ENCODE peak calls at places on chromosomes 12 and 14, in six cellular contexts. E is RWPE2; R is PC-3; L is heart right ventricle; D is cardiac muscle cell; G is CD8-positive, alpha-beta memory T cell. F is an unnamed sample.
A peak's percentile ranks its signal among the peaks of the same experiment; 100 is the strongest.

GRCh38 chr12:14689996-14690395 is 6.4 kb downstream of the GUCY2C start:
- DNase-seq in G (no peak), D (no peak), L (no peak), R (no peak), E (no peak), F (no peak)

GRCh38 chr12:26319511-26319910 is 124.1 kb downstream of the SSPN start:
- DNase-seq in E (peak; percentile 37), L (no peak), G (no peak), D (no peak), R (peak; percentile 77), F (no peak)

GRCh38 chr12:46133751-46134150 is 135.1 kb downstream of the SLC38A1 start:
- DNase-seq in E (no peak), G (no peak), D (no peak), L (no peak), R (no peak), F (no peak)

GRCh38 chr14:76305474-76305826 is 70.5 kb upstream of the ESRRB start:
- DNase-seq in G (no peak), E (no peak), R (no peak), D (no peak), L (no peak), F (no peak)

GRCh38 chr14:39763402-39763890 is 331.2 kb upstream of the FBXO33 start:
- DNase-seq in R (no peak), L (no peak), G (no peak), E (no peak), D (no peak), F (no peak)

GRCh38 chr14:86035882-86036281 is 505.9 kb downstream of the FLRT2 start:
- DNase-seq in L (no peak), E (no peak), D (peak; percentile 38), R (peak; percentile 34), G (no peak), F (no peak)

GRCh38 chr12:3686463-3686862 is 66.4 kb downstream of the CRACR2A start:
- DNase-seq in E (no peak), G (no peak), L (no peak), R (no peak), D (no peak), F (no peak)

GRCh38 chr12:359091-359490 is 30.0 kb downstream of the KDM5A start:
- DNase-seq in L (no peak), R (no peak), D (no peak), G (no peak), E (no peak), F (no peak)

GRCh38 chr12:62724947-62725447 is 210.0 kb downstream of the PPM1H start:
- DNase-seq in L (no peak), D (peak; percentile 14), E (peak; percentile 82), R (peak; percentile 98), G (no peak), F (no peak)

GRCh38 chr12:81329088-81329487 is 251.2 kb downstream of the ACSS3 start:
- DNase-seq in R (peak; percentile 7), E (no peak), D (no peak), G (no peak), L (no peak), F (no peak)

GRCh38 chr12:13851828-13852227 is 129.6 kb downstream of the GRIN2B start:
- DNase-seq in G (no peak), D (peak; percentile 30), L (no peak), E (no peak), R (no peak), F (no peak)

GRCh38 chr14:29144598-29144997 is 378.0 kb downstream of the FOXG1 start:
- DNase-seq in L (no peak), E (no peak), D (no peak), R (peak; percentile 66), G (no peak), F (no peak)

GRCh38 chr12:94152292-94153083 is 4.1 kb downstream of the PLXNC1 start:
- DNase-seq in G (no peak), R (peak; percentile 15), E (no peak), D (no peak), L (no peak), F (no peak)

GRCh38 chr12:53328043-53328435 is 6.6 kb upstream of the AAAS start:
- DNase-seq in D (no peak), R (no peak), L (no peak), G (no peak), E (no peak), F (no peak)

GRCh38 chr12:53324779-53325538 is 3.5 kb upstream of the AAAS start:
- DNase-seq in G (peak; percentile 78), L (peak; percentile 95), E (peak; percentile 90), D (peak; percentile 96), R (peak; percentile 89), F (peak; percentile 90)

GRCh38 chr12:53326460-53327185 is 5.2 kb upstream of the AAAS start:
- DNase-seq in G (no peak), E (no peak), R (no peak), L (no peak), D (no peak), F (no peak)

GRCh38 chr12:53325539-53326061 is 4.2 kb upstream of the AAAS start:
- DNase-seq in E (no peak), G (no peak), L (peak; percentile 49), D (peak; percentile 37), R (no peak), F (peak; percentile 60)

DNA sequence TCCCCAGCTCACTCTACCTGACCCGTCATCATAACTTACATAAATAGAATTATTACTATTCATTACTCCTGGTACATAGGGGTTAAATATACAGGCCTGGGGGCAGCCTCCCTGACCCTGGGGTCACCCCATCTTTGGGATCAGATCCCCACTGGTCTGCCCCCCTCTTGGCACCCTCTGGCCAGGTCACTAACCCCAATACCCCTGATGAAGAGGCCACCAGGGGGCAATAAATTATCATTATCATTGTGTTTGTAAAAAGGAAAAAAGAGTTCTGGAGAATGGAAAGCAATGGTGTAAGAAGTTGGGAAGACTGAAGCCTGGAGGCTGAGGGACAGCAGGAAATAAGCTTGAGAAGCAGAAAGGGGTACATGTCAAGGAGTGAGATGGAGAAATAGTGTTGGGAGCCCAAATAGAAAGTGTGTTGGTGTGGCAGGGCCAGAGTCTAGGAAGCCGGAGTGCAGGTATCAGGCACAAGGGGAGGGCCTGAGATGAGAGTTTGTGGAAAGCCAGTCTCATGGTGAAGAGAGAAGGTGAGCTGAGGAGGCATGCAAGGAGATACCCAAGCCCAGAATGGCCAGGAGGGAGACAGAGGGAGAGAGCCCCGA is 6.1 kb upstream of the AAAS start:
- DNase-seq in E (no peak), L (no peak), R (peak; percentile 40), G (no peak), D (no peak), F (no peak)
- H3K27ac ChIP-seq in E (no peak overlapping the region), L (no peak overlapping the region), R (no peak overlapping the region), G (no peak overlapping the region), D (no peak overlapping the region), F (peak overlapping the region; percentile 14)

GRCh38 chr14:104656014-104656714 is 33.3 kb upstream of the INF2 start:
- DNase-seq in D (no peak), E (no peak), G (no peak), R (no peak), L (no peak), F (no peak)
- H3K27ac ChIP-seq in D (no peak overlapping the region), E (no peak overlapping the region), G (no peak overlapping the region), R (no peak overlapping the region), L (no peak overlapping the region), F (no peak overlapping the region)

GRCh38 chr14:74934476-74935339 is 11.6 kb upstream of the RPS6KL1 start:
- DNase-seq in E (no peak), G (no peak), L (peak; percentile 52), R (no peak), D (peak; percentile 43), F (no peak)
- H3K27ac ChIP-seq in E (no peak overlapping the region), G (no peak overlapping the region), L (peak overlapping the region; percentile 66), R (no peak overlapping the region), D (peak overlapping the region; percentile 52), F (no peak overlapping the region)

DNA sequence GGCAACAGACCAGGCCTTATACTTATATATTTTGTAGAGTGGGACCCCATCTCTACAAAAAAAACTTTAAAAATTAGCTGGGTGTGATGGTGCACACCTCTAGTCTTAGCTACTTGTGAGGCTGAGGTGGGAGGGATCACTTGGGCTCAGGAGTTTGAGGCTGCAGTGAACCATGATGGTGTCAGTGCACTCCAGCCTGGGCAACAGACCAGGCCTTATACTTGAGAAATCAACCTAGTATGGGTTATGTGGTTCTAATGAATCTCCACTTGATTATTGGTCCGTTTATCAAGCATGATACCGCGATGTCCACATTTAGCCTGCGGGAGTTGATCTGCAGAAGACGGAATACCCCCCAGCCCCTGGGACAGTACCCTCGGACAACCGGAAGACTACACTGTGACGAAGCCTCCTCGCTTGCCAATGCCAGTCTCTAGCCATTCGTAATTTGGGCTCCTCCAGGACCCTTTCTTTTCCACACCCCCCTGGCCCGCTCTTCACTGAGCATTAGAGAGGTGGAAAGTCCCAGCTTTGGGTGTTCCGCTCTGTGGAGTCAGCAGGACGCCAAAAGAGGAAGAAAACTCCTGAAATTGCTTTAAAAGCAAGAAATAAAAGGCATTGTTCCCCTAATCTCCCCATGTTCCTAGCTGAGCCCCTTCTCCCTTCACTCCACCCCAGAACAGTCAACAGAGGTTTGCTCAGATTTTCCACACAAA is 19.4 kb downstream of the LTBP2 start:
- DNase-seq in G (no peak), R (no peak), L (no peak), D (no peak), E (no peak), F (no peak)
- H3K27ac ChIP-seq in G (no peak overlapping the region), R (no peak overlapping the region), L (peak overlapping the region; percentile 83), D (peak overlapping the region; percentile 67), E (peak overlapping the region; percentile 100), F (no peak overlapping the region)

F was measured in substantia nigra.